ENCODE peak calls at places on chromosomes 16 and 17, in seven cellular contexts. D, K, R, S, P, B and A are unnamed samples.

GRCh38 chr16:3734084-3734757 is 16.9 kb upstream of the TRAP1 start:
- DNase-seq in K (no peak), S (no peak), D (peak; percentile 70), R (no peak), P (no peak), B (no peak), A (no peak)

GRCh38 chr17:37698856-37699255 is 46.0 kb downstream of the HNF1B start:
- DNase-seq in D (no peak), S (no peak), K (no peak), B (no peak), R (no peak), P (no peak), A (no peak)

GRCh38 chr17:68351395-68351794 is 60.1 kb downstream of the ARSG start:
- DNase-seq in R (no peak), P (no peak), S (no peak), K (no peak), B (peak; percentile 43), D (no peak), A (no peak)

GRCh38 chr17:81008140-81008539 is 16.5 kb downstream of the CHMP6 start:
- DNase-seq in P (no peak), B (no peak), D (no peak), R (no peak), K (no peak), S (no peak), A (no peak)

GRCh38 chr16:54434859-54435258 is 148.3 kb upstream of the IRX3 start:
- DNase-seq in R (no peak), S (no peak), B (no peak), K (no peak), D (no peak), P (no peak), A (no peak)

GRCh38 chr16:23369416-23369815 is 67.3 kb downstream of the SCNN1B start:
- DNase-seq in R (no peak), K (no peak), P (no peak), B (no peak), D (no peak), S (no peak), A (no peak)

GRCh38 chr16:57143125-57143965 is 42.5 kb downstream of the PSME3IP1 start:
- DNase-seq in D (peak; percentile 72), P (no peak), R (no peak), K (no peak), B (no peak), S (no peak), A (no peak)

GRCh38 chr16:87057291-87057881 is 259.8 kb downstream of the C16orf95 start:
- DNase-seq in D (no peak), B (no peak), P (no peak), K (no peak), R (peak; percentile 33), S (no peak), A (no peak)

GRCh38 chr17:9802294-9802693 is 10.9 kb upstream of the DHRS7C start:
- DNase-seq in D (no peak), P (no peak), K (no peak), B (no peak), R (no peak), S (no peak), A (no peak)